ENCODE peak calls at places on chromosomes 3 and 15, in four cellular contexts. G is brain microvascular endothelial cell, H is astrocyte, F is hepatocyte. L is an unnamed sample. For H3K27me3, the result is how much of the 10 kb centered on the place peaks cover.

GRCh38 chr15:92415639-92416297 is 22.1 kb downstream of the ST8SIA2 start:
- DNase-seq in G (no peak), H (no peak), F (no peak), L (no peak)

GRCh38 chr15:42387603-42388002 is 28.3 kb downstream of the CAPN3 start:
- DNase-seq in F (no peak), H (peak), G (peak), L (no peak)

GRCh38 chr15:72604794-72605193 is 49.7 kb upstream of the GOLGA6B start:
- DNase-seq in F (no peak), H (no peak), G (no peak), L (no peak)

GRCh38 chr3:15629860-15630597 is 28.5 kb downstream of the BTD start:
- DNase-seq in G (peak), H (peak), F (peak), L (peak)

GRCh38 chr3:15330031-15330596 is 2.3 kb downstream of the SH3BP5 start:
- DNase-seq in G (peak), H (peak), F (peak), L (peak)

GRCh38 chr15:81073796-81074195 is 60.3 kb upstream of the CFAP161 start:
- DNase-seq in H (no peak), F (no peak), G (no peak), L (no peak)

GRCh38 chr3:192847918-192848317 is 69.7 kb downstream of the MB21D2 start:
- DNase-seq in G (no peak), F (no peak), H (peak), L (no peak)

GRCh38 chr3:10244004-10244403 is 4.3 kb upstream of the TATDN2 start:
- DNase-seq in G (no peak), F (no peak), H (no peak), L (no peak)

GRCh38 chr3:169402667-169403360 is 260.7 kb downstream of the MECOM start:
- DNase-seq in F (no peak), H (no peak), G (no peak), L (no peak)

GRCh38 chr3:46703013-46703520 is 1.9 kb downstream of the TMIE start:
- DNase-seq in G (no peak), H (no peak), F (no peak), L (no peak)

GRCh38 chr3:87309601-87310000 is 33.2 kb upstream of the POU1F1 start:
- DNase-seq in G (no peak), F (no peak), H (peak), L (no peak)

GRCh38 chr3:54520060-54520459 is 397.7 kb downstream of the CACNA2D3 start:
- DNase-seq in H (no peak), G (no peak), F (no peak), L (no peak)

GRCh38 chr3:152196782-152197181 is 71.9 kb upstream of the MBNL1 start:
- DNase-seq in G (no peak), F (no peak), H (no peak), L (no peak)

GRCh38 chr15:74620636-74621545 is 5.3 kb downstream of the CLK3 start:
- DNase-seq in F (peak), G (peak), H (peak), L (no peak)

GRCh38 chr3:53303957-53304356 is 43.4 kb downstream of the DCP1A start:
- DNase-seq in G (no peak), F (no peak), H (no peak), L (no peak)

GRCh38 chr15:74630284-74631086 is 14.8 kb downstream of the CLK3 start:
- DNase-seq in H (no peak), G (no peak), F (no peak), L (no peak)

GRCh38 chr3:30496496-30496966 is 109.9 kb upstream of the TGFBR2 start:
- DNase-seq in F (peak), G (peak), H (peak), L (peak)

GRCh38 chr3:72957303-72957702 is 39.3 kb upstream of the PPP4R2 start:
- DNase-seq in H (no peak), G (no peak), F (peak), L (no peak)

GRCh38 chr3:122353215-122353614 is 28.2 kb downstream of the CSTA start:
- DNase-seq in H (no peak), G (no peak), F (no peak), L (no peak)

GRCh38 chr3:127425505-127426443 is 137.9 kb upstream of the PRR20G start:
- DNase-seq in H (no peak), G (no peak), F (no peak), L (peak)

GRCh38 chr15:66389098-66389858 is 2.6 kb downstream of the MAP2K1 start:
- DNase-seq in G (no peak), H (no peak), F (no peak), L (no peak)

GRCh38 chr3:74537164-74537563 is 77.3 kb downstream of the CNTN3 start:
- DNase-seq in G (no peak), H (peak), F (no peak), L (no peak)

GRCh38 chr15:34582461-34583357 is 742 bp downstream of the GOLGA8B start:
- DNase-seq in H (peak), G (no peak), F (peak), L (no peak)

GRCh38 chr3:152968388-152969024 is 133.6 kb downstream of the P2RY1 start:
- DNase-seq in F (no peak), G (peak), H (peak), L (no peak)

GRCh38 chr15:62758126-62758951 is 284.2 kb upstream of the TPM1 start:
- DNase-seq in F (no peak), H (peak), G (peak), L (no peak)

GRCh38 chr3:114307222-114307840 is 13.5 kb downstream of the TIGIT start:
- DNase-seq in F (no peak), H (no peak), G (no peak), L (no peak)

GRCh38 chr15:64845826-64846225 is 4.1 kb downstream of the PLEKHO2 start:
- DNase-seq in G (no peak), F (no peak), H (no peak), L (no peak)

GRCh38 chr3:20546636-20547035 is 360.6 kb upstream of the SGO1 start:
- DNase-seq in G (peak), H (peak), F (no peak), L (no peak)

GRCh38 chr3:66133050-66133757 is 87.6 kb upstream of the SLC25A26 start:
- DNase-seq in H (peak), G (peak), F (no peak), L (no peak)

GRCh38 chr3:99651561-99651960 is 13.2 kb downstream of the COL8A1 start:
- DNase-seq in G (peak), H (peak), F (peak), L (peak)

DNA sequence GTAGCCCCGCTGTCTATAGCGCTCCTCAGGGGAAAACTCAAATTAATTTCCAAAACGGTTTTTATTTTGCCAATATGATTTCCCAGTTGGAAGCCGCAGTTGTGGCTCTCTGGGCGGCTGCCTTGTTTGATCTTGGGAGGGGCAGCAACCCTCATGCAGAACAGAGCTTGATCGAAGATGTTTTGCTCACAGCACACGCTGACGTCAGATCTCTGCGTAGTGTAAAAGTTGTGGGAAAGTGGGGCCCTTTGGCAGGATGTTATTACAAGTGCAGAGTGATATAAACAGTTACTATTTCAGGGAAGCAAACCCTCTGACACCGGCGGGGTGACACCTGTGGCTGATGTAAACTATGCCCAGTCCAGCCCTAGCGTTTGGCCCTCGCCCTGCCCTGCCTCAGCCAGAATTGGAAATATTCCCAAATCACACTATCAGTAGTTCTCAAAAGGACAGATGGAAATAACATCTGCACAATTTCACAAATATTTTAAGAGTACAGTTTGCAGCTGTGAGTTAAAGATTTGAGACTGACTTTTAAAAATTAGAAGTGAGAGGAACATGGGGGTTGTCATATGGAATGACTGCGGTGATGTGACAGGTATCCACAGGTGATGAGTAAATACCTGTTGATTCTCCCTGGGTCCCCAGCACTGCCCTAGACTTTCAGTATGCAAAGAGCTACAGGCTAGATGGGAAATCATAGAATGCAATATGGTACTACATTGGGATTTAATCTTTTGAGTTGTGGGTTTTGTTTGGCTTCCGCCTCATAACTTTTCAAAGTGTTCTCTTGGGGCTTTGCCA is 1.7 kb downstream of the SYNM start:
- DNase-seq in H (no peak), F (no peak), G (peak), L (no peak)
- H3K27me3 ChIP-seq in H (under half), F (under half), G (under half), L (under half)

GRCh38 chr15:45126535-45127158 is 3.0 kb downstream of the DUOXA1 start:
- DNase-seq in H (no peak), G (peak), F (no peak), L (no peak)

GRCh38 chr15:45131510-45131909 is 1.7 kb downstream of the DUOX1 start:
- DNase-seq in H (no peak), F (no peak), G (no peak), L (no peak)

GRCh38 chr15:45128971-45129639 is 574 bp downstream of the DUOXA1 start:
- DNase-seq in F (no peak), G (no peak), H (no peak), L (no peak)

GRCh38 chr15:45130291-45131000 is 652 bp downstream of the DUOX1 start:
- DNase-seq in G (no peak), F (no peak), H (no peak), L (no peak)

GRCh38 chr15:45129651-45130129 is at the start of the genes DUOX1 and DUOXA1:
- DNase-seq in G (no peak), H (no peak), F (peak), L (no peak)
- H3K4me3 ChIP-seq in G (no peak), H (no peak), F (peak), L (no peak)

DNA sequence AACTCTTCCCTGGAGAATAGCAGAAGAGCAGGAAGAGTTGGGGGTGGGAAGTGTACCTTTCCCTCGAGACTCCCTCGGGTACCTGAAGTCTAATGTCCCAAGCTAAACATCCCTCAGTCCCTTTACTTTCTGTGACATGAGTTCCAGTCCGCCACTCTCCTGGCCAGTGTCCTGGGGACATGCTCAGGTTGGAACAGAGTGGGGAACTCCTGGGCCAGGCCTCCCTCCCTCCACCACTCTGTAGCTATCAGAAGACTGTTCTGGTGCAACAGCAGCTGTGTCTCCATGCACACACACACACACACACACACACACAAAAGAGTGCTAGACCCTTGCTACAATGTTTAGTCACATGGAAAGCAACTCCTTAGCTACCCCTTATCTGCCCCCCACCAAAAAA is 155.0 kb upstream of the HES1 start:
- DNase-seq in H (no peak), F (no peak), G (no peak), L (no peak)
- H3K27me3 ChIP-seq in H (half or more), F (under half), G (half or more), L (under half)

GRCh38 chr15:23628612-23629233 is 18.9 kb downstream of the MAGEL2 start:
- DNase-seq in G (no peak), F (no peak), H (no peak), L (no peak)

DNA sequence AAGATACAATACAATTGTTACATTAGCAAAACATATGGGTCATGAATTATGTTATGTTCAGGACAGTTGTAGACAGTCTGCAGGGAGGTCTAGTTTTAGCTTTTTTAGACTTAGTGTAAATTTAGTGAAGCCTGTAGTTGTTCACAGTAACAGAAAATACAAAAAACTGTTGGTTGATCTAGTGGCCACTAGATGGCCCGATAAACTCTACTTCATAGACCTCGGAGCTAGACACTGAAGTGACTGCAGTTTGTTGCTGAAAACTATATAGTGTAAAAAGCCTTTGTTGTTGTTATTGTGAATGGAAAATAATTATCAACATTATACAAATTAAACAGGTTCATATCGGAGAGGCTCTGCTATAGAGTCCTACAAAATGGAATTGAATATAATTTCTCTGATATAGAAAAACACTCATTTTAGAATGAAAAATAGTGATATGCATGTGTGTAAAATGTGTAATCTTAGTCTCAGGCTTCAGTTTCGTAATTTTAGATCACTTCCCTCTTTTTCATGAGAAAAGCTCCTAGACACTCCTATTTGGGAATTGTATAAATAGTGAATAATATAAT is 18.3 kb downstream of the MAGEL2 start:
- DNase-seq in F (peak), H (no peak), G (no peak), L (no peak)
- H3K4me3 ChIP-seq in F (no peak), H (no peak), G (no peak), L (no peak)

GRCh38 chr15:79592126-79592525 is 160.0 kb downstream of the MINAR1 start:
- DNase-seq in G (no peak), F (no peak), H (no peak), L (no peak)
- H3K27me3 ChIP-seq in G (under half), F (under half), H (under half), L (under half)

GRCh38 chr3:82739390-82739789 is 977.9 kb upstream of the GBE1 start:
- DNase-seq in H (peak), G (no peak), F (no peak), L (no peak)
- H3K4me3 ChIP-seq in H (no peak), G (no peak), F (no peak), L (no peak)